ENCODE peak calls at places on chromosome 10, in four cellular contexts. One of them, this sample, is unnamed.

GRCh38 chr10:84256510-84257342 is 11.9 kb downstream of the RGR start:
- DNase-seq in K562: peak; percentile 85
- DNase-seq in IMR-90: peak; percentile 51
- DNase-seq in HepG2: peak; percentile 22
- DNase-seq in this sample: peak; percentile 67

GRCh38 chr10:43050011-43050410 is 26.9 kb upstream of the RET start:
- DNase-seq in IMR-90: no peak
- DNase-seq in K562: no peak
- DNase-seq in HepG2: no peak
- DNase-seq in this sample: no peak

GRCh38 chr10:4721994-4722753 is 103.8 kb upstream of the AKR1E2 start:
- DNase-seq in HepG2: no peak
- DNase-seq in K562: no peak
- DNase-seq in IMR-90: peak; percentile 54
- DNase-seq in this sample: peak; percentile 52

GRCh38 chr10:101294109-101294508 is 59.9 kb upstream of the BTRC start:
- DNase-seq in K562: no peak
- DNase-seq in HepG2: no peak
- DNase-seq in IMR-90: no peak
- DNase-seq in this sample: no peak

GRCh38 chr10:7165500-7166177 is 245.2 kb downstream of the SFMBT2 start:
- DNase-seq in K562: peak; percentile 25
- DNase-seq in HepG2: no peak
- DNase-seq in IMR-90: no peak
- DNase-seq in this sample: no peak

GRCh38 chr10:130762481-130762880 is 549.0 kb downstream of the TCERG1L start:
- DNase-seq in IMR-90: no peak
- DNase-seq in HepG2: no peak
- DNase-seq in K562: no peak
- DNase-seq in this sample: no peak

GRCh38 chr10:59877191-59877671 is 29.1 kb downstream of the CCDC6 start:
- DNase-seq in HepG2: no peak
- DNase-seq in IMR-90: peak; percentile 78
- DNase-seq in K562: no peak
- DNase-seq in this sample: no peak

GRCh38 chr10:33273295-33274002 is 61.0 kb downstream of the NRP1 start:
- DNase-seq in K562: no peak
- DNase-seq in IMR-90: peak; percentile 96
- DNase-seq in HepG2: peak; percentile 36
- DNase-seq in this sample: peak; percentile 98

GRCh38 chr10:121216721-121217181 is 365.6 kb downstream of the WDR11 start:
- DNase-seq in HepG2: no peak
- DNase-seq in K562: no peak
- DNase-seq in IMR-90: no peak
- DNase-seq in this sample: no peak

GRCh38 chr10:84291389-84291788 is 37.0 kb upstream of the CCSER2 start:
- DNase-seq in HepG2: peak; percentile 22
- DNase-seq in IMR-90: peak; percentile 78
- DNase-seq in K562: no peak
- DNase-seq in this sample: no peak

GRCh38 chr10:80468002-80468401 is 13.9 kb downstream of the TSPAN14 start:
- DNase-seq in K562: peak; percentile 57
- DNase-seq in IMR-90: no peak
- DNase-seq in HepG2: no peak
- DNase-seq in this sample: no peak

GRCh38 chr10:94403823-94404228 is 1.5 kb downstream of the TBC1D12 start:
- DNase-seq in K562: peak; percentile 25
- DNase-seq in HepG2: no peak
- DNase-seq in IMR-90: no peak
- DNase-seq in this sample: no peak

GRCh38 chr10:115417585-115418265 is 324.6 kb downstream of the ATRNL1 start:
- DNase-seq in IMR-90: peak; percentile 37
- DNase-seq in HepG2: peak; percentile 60
- DNase-seq in K562: no peak
- DNase-seq in this sample: peak; percentile 54

GRCh38 chr10:30553625-30554442 is 75.7 kb downstream of the LYZL2 start:
- DNase-seq in IMR-90: peak; percentile 11
- DNase-seq in HepG2: peak; percentile 57
- DNase-seq in K562: peak; percentile 70
- DNase-seq in this sample: peak; percentile 41

GRCh38 chr10:33799281-33799943 is 464.9 kb upstream of the NRP1 start:
- DNase-seq in IMR-90: no peak
- DNase-seq in HepG2: peak; percentile 92
- DNase-seq in K562: no peak
- DNase-seq in this sample: no peak

GRCh38 chr10:34705563-34705962 is 109.5 kb downstream of the PARD3 start:
- DNase-seq in K562: no peak
- DNase-seq in IMR-90: no peak
- DNase-seq in HepG2: no peak
- DNase-seq in this sample: no peak

GRCh38 chr10:27223964-27224363 is 16.6 kb downstream of the ACBD5 start:
- DNase-seq in HepG2: peak; percentile 46
- DNase-seq in IMR-90: peak; percentile 26
- DNase-seq in K562: no peak
- DNase-seq in this sample: peak; percentile 73

GRCh38 chr10:104300002-104300735 is 31.2 kb downstream of the GSTO2 start:
- DNase-seq in IMR-90: peak; percentile 100
- DNase-seq in HepG2: no peak
- DNase-seq in K562: no peak
- DNase-seq in this sample: peak; percentile 24
- TF ChIP-seq RFX5 in IMR-90: no peak
- TF ChIP-seq RFX5 in HepG2: no peak
- TF ChIP-seq RFX5 in K562: no peak
- TF ChIP-seq RFX5 in this sample: no peak

GRCh38 chr10:110918269-110918632 is 729 bp downstream of the BBIP1 start:
- DNase-seq in IMR-90: peak; percentile 94
- DNase-seq in K562: peak; percentile 85
- DNase-seq in HepG2: peak; percentile 87
- DNase-seq in this sample: peak; percentile 89
- TF ChIP-seq RFX5 in IMR-90: no peak
- TF ChIP-seq RFX5 in K562: no peak
- TF ChIP-seq RFX5 in HepG2: no peak
- TF ChIP-seq RFX5 in this sample: no peak

DNA sequence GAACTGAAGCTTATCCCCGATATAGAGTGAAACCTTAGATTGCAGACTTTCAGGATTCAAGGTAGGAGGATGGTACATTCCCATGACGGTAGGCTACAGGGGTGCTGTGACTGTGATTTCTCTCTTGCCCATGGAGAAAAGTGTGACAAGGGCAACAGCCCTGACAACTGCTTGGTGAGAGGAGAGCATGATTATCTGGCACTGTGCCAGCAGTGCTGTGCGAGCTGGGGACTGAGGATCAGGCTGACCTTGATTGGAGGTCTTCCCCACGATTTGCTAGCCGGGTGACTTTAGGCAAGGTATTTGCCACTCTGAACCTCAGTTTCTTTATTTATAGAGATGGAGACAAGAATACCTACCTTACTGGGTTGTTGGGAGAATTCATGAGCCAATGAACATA is 229.6 kb downstream of the PTEN start:
- DNase-seq in IMR-90: no peak
- DNase-seq in HepG2: no peak
- DNase-seq in K562: no peak
- DNase-seq in this sample: no peak
- TF ChIP-seq RFX5 in IMR-90: no peak
- TF ChIP-seq RFX5 in HepG2: no peak
- TF ChIP-seq RFX5 in K562: no peak
- TF ChIP-seq RFX5 in this sample: no peak

DNA sequence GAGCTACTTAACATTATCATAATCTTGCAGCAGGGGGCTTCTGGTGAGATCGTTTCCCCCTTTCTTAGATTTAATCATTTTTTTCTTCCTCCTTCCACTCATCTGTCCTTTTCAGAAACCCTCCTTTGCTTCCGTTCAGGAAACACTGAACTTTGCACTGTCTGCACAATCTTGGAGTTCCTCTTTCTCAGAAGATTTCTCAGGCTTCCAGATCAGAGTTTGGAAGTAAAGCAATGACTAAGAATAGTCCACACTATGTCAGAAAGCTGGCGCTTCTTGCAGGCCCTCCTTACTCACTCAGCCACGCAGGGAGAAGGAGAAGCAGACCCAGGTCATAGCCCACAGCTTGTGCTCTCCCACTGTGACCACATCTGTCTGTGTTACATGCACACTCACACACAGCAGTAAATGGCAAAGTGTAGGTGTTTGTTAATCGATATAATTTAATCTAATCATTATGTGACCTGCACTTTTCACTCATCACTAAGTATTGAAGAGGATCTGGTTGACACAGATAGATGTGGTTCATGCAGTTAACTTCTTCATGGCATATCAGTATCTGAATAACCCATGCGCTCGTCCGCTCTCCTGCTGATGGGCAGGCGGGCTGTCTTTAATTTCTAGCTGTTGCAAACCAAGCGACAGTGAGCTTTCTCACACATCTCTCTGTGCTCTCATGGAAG is 30.2 kb downstream of the ALOX5 start:
- DNase-seq in K562: peak; percentile 7
- DNase-seq in IMR-90: no peak
- DNase-seq in HepG2: no peak
- DNase-seq in this sample: no peak
- TF ChIP-seq RFX5 in K562: no peak
- TF ChIP-seq RFX5 in IMR-90: no peak
- TF ChIP-seq RFX5 in HepG2: no peak
- TF ChIP-seq RFX5 in this sample: no peak

GRCh38 chr10:133156674-133157579 is 3.1 kb upstream of the KNDC1 start:
- DNase-seq in IMR-90: peak; percentile 36
- DNase-seq in K562: peak; percentile 22
- DNase-seq in HepG2: no peak
- DNase-seq in this sample: no peak
- TF ChIP-seq RFX5 in IMR-90: no peak
- TF ChIP-seq RFX5 in K562: no peak
- TF ChIP-seq RFX5 in HepG2: no peak
- TF ChIP-seq RFX5 in this sample: no peak

DNA sequence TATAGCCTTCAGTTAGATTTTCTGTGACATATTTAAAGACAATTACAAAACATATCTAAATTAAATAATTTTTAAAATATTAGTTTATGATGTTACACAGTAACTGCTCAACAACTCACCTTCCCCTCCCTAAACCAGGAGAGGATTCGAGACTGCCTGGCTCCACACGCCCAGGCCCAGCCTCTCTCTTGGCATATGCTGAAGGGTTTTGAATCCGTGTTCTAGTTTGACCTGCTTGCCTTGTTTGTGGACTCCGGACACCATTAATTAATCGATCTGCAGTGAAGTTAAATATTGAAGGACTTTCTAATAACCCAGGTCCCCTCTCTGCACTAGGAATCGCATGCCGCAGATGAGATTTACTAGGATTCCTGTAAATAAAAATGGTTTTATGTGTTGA is 106.6 kb downstream of the LARP4B start:
- DNase-seq in IMR-90: no peak
- DNase-seq in HepG2: no peak
- DNase-seq in K562: no peak
- DNase-seq in this sample: no peak
- TF ChIP-seq RFX5 in IMR-90: no peak
- TF ChIP-seq RFX5 in HepG2: no peak
- TF ChIP-seq RFX5 in K562: no peak
- TF ChIP-seq RFX5 in this sample: no peak

GRCh38 chr10:17984056-17984455 is 32.3 kb downstream of the SLC39A12 start:
- DNase-seq in K562: no peak
- DNase-seq in IMR-90: peak; percentile 49
- DNase-seq in HepG2: no peak
- DNase-seq in this sample: no peak

GRCh38 chr10:17981201-17981600 is 29.5 kb downstream of the SLC39A12 start:
- DNase-seq in IMR-90: no peak
- DNase-seq in K562: no peak
- DNase-seq in HepG2: no peak
- DNase-seq in this sample: no peak

GRCh38 chr10:17984563-17984962 is 32.8 kb downstream of the SLC39A12 start:
- DNase-seq in IMR-90: no peak
- DNase-seq in HepG2: no peak
- DNase-seq in K562: no peak
- DNase-seq in this sample: no peak

GRCh38 chr10:17980796-17981195 is 29.1 kb downstream of the SLC39A12 start:
- DNase-seq in IMR-90: peak; percentile 68
- DNase-seq in HepG2: no peak
- DNase-seq in K562: no peak
- DNase-seq in this sample: no peak

DNA sequence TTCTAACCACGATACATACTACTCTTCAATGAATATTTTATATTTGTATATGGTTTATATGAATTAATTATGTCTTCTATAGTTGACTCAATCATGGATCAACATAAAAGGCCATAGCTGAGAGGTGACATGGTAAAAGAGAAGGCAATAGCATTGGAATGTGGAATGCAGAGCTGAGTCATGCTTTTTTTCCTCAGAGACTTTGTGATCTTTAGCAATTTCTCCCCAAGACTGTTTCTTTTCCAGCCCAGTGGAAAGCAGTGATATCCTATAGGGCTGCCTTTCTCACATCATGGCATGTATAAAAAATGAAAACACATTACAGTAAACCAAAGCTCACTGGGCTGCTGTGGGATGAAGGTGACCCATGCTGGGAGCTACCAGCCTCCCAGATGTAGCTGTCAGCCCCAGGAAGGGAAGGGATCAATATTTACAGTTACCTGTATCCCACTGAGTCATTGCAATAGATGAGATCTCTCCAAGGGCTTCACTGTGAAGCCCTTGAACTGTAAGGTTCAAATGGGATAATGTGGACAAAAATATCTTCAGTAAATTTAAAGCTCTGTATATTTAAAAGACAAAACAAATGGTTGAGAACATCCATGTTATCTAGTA is 30.2 kb downstream of the SLC39A12 start:
- DNase-seq in HepG2: no peak
- DNase-seq in K562: no peak
- DNase-seq in IMR-90: peak; percentile 93
- DNase-seq in this sample: no peak
- TF ChIP-seq RFX5 in HepG2: no peak
- TF ChIP-seq RFX5 in K562: no peak
- TF ChIP-seq RFX5 in IMR-90: no peak
- TF ChIP-seq RFX5 in this sample: no peak

GRCh38 chr10:123518765-123519164 is 147.4 kb upstream of the GPR26 start:
- DNase-seq in K562: no peak
- DNase-seq in HepG2: no peak
- DNase-seq in IMR-90: no peak
- DNase-seq in this sample: no peak

GRCh38 chr10:123519861-123520260 is 146.3 kb upstream of the GPR26 start:
- DNase-seq in K562: no peak
- DNase-seq in HepG2: no peak
- DNase-seq in IMR-90: no peak
- DNase-seq in this sample: no peak

GRCh38 chr10:123522702-123523312 is 143.3 kb upstream of the GPR26 start:
- DNase-seq in IMR-90: no peak
- DNase-seq in HepG2: no peak
- DNase-seq in K562: no peak
- DNase-seq in this sample: no peak

GRCh38 chr10:123521556-123521955 is 144.6 kb upstream of the GPR26 start:
- DNase-seq in K562: no peak
- DNase-seq in IMR-90: no peak
- DNase-seq in HepG2: no peak
- DNase-seq in this sample: no peak

GRCh38 chr10:123521076-123521475 is 145.1 kb upstream of the GPR26 start:
- DNase-seq in K562: no peak
- DNase-seq in IMR-90: no peak
- DNase-seq in HepG2: no peak
- DNase-seq in this sample: no peak
- TF ChIP-seq RFX5 in K562: no peak
- TF ChIP-seq RFX5 in IMR-90: no peak
- TF ChIP-seq RFX5 in HepG2: no peak
- TF ChIP-seq RFX5 in this sample: no peak

GRCh38 chr10:105243381-105243780 is 602.3 kb downstream of the SORCS3 start:
- DNase-seq in HepG2: no peak
- DNase-seq in IMR-90: no peak
- DNase-seq in K562: no peak
- DNase-seq in this sample: no peak
- TF ChIP-seq RFX5 in HepG2: no peak
- TF ChIP-seq RFX5 in IMR-90: no peak
- TF ChIP-seq RFX5 in K562: no peak
- TF ChIP-seq RFX5 in this sample: no peak